ENCODE peak calls at places on chromosomes 16 and 17, in ten cellular contexts. One of them, this sample, is unnamed.

GRCh38 chr17:49016775-49017463 is 19.7 kb downstream of the IGF2BP1 start:
- DNase-seq in skeletal muscle cell: no peak
- DNase-seq in T-helper 17 cell: no peak
- DNase-seq in endothelial cell: no peak
- DNase-seq in stimulated activated CD8-positive, alpha-beta memory T cell treated with anti-CD3 and anti-CD28 coated beads, Interleukin-7, amount 100 ng/mL, for 48 hours: no peak
- DNase-seq in AG08395: peak; percentile 88
- DNase-seq in GM06990: no peak
- DNase-seq in upper lobe of right lung: peak; percentile 69
- DNase-seq in mesendoderm: no peak
- DNase-seq in amygdala: no peak
- DNase-seq in this sample: no peak

GRCh38 chr17:36920032-36921000 is 17.0 kb upstream of the LHX1 start:
- DNase-seq in GM06990: no peak
- DNase-seq in endothelial cell: no peak
- DNase-seq in AG08395: no peak
- DNase-seq in amygdala: no peak
- DNase-seq in upper lobe of right lung: no peak
- DNase-seq in stimulated activated CD8-positive, alpha-beta memory T cell treated with anti-CD3 and anti-CD28 coated beads, Interleukin-7, amount 100 ng/mL, for 48 hours: no peak
- DNase-seq in mesendoderm: peak; percentile 77
- DNase-seq in skeletal muscle cell: no peak
- DNase-seq in T-helper 17 cell: no peak
- DNase-seq in this sample: no peak

GRCh38 chr16:75073551-75074414 is 42.8 kb downstream of the LDHD start:
- DNase-seq in AG08395: no peak
- DNase-seq in T-helper 17 cell: no peak
- DNase-seq in skeletal muscle cell: no peak
- DNase-seq in endothelial cell: no peak
- DNase-seq in stimulated activated CD8-positive, alpha-beta memory T cell treated with anti-CD3 and anti-CD28 coated beads, Interleukin-7, amount 100 ng/mL, for 48 hours: no peak
- DNase-seq in GM06990: no peak
- DNase-seq in amygdala: no peak
- DNase-seq in mesendoderm: no peak
- DNase-seq in upper lobe of right lung: no peak
- DNase-seq in this sample: no peak

GRCh38 chr17:74852237-74853047 is 7.2 kb downstream of the GRIN2C start:
- DNase-seq in skeletal muscle cell: no peak
- DNase-seq in T-helper 17 cell: peak; percentile 53
- DNase-seq in amygdala: no peak
- DNase-seq in upper lobe of right lung: no peak
- DNase-seq in mesendoderm: peak; percentile 95
- DNase-seq in stimulated activated CD8-positive, alpha-beta memory T cell treated with anti-CD3 and anti-CD28 coated beads, Interleukin-7, amount 100 ng/mL, for 48 hours: no peak
- DNase-seq in AG08395: no peak
- DNase-seq in endothelial cell: peak; percentile 46
- DNase-seq in GM06990: peak; percentile 69
- DNase-seq in this sample: peak; percentile 62

GRCh38 chr16:66927012-66927436 is 1.7 kb upstream of the RRAD start:
- DNase-seq in AG08395: peak; percentile 92
- DNase-seq in amygdala: no peak
- DNase-seq in endothelial cell: no peak
- DNase-seq in skeletal muscle cell: no peak
- DNase-seq in upper lobe of right lung: peak; percentile 82
- DNase-seq in GM06990: peak; percentile 33
- DNase-seq in T-helper 17 cell: no peak
- DNase-seq in stimulated activated CD8-positive, alpha-beta memory T cell treated with anti-CD3 and anti-CD28 coated beads, Interleukin-7, amount 100 ng/mL, for 48 hours: no peak
- DNase-seq in mesendoderm: peak; percentile 87
- DNase-seq in this sample: peak; percentile 78

GRCh38 chr17:3545151-3545550 is 12.5 kb downstream of the TRPV3 start:
- DNase-seq in upper lobe of right lung: no peak
- DNase-seq in skeletal muscle cell: no peak
- DNase-seq in T-helper 17 cell: no peak
- DNase-seq in GM06990: no peak
- DNase-seq in AG08395: no peak
- DNase-seq in stimulated activated CD8-positive, alpha-beta memory T cell treated with anti-CD3 and anti-CD28 coated beads, Interleukin-7, amount 100 ng/mL, for 48 hours: no peak
- DNase-seq in mesendoderm: no peak
- DNase-seq in endothelial cell: no peak
- DNase-seq in amygdala: no peak
- DNase-seq in this sample: no peak

GRCh38 chr16:22091721-22092120 is 620 bp upstream of the VWA3A start:
- DNase-seq in endothelial cell: no peak
- DNase-seq in T-helper 17 cell: no peak
- DNase-seq in amygdala: no peak
- DNase-seq in GM06990: no peak
- DNase-seq in mesendoderm: peak; percentile 18
- DNase-seq in AG08395: no peak
- DNase-seq in upper lobe of right lung: no peak
- DNase-seq in stimulated activated CD8-positive, alpha-beta memory T cell treated with anti-CD3 and anti-CD28 coated beads, Interleukin-7, amount 100 ng/mL, for 48 hours: no peak
- DNase-seq in skeletal muscle cell: no peak
- DNase-seq in this sample: no peak

GRCh38 chr16:75110637-75111513 is 5.7 kb downstream of the LDHD start:
- DNase-seq in amygdala: peak; percentile 82
- DNase-seq in upper lobe of right lung: peak; percentile 92
- DNase-seq in skeletal muscle cell: peak; percentile 80
- DNase-seq in T-helper 17 cell: peak; percentile 66
- DNase-seq in endothelial cell: peak; percentile 88
- DNase-seq in mesendoderm: peak; percentile 94
- DNase-seq in GM06990: peak; percentile 83
- DNase-seq in stimulated activated CD8-positive, alpha-beta memory T cell treated with anti-CD3 and anti-CD28 coated beads, Interleukin-7, amount 100 ng/mL, for 48 hours: peak; percentile 50
- DNase-seq in AG08395: peak; percentile 92
- DNase-seq in this sample: peak; percentile 91

GRCh38 chr17:67434061-67434525 is 57.0 kb downstream of the PITPNC1 start:
- DNase-seq in GM06990: no peak
- DNase-seq in AG08395: no peak
- DNase-seq in upper lobe of right lung: peak; percentile 76
- DNase-seq in endothelial cell: no peak
- DNase-seq in amygdala: no peak
- DNase-seq in skeletal muscle cell: no peak
- DNase-seq in stimulated activated CD8-positive, alpha-beta memory T cell treated with anti-CD3 and anti-CD28 coated beads, Interleukin-7, amount 100 ng/mL, for 48 hours: no peak
- DNase-seq in T-helper 17 cell: no peak
- DNase-seq in mesendoderm: peak; percentile 24
- DNase-seq in this sample: peak; percentile 75

GRCh38 chr17:63995626-63996025 is 2.5 kb upstream of the PRR29 start:
- DNase-seq in amygdala: no peak
- DNase-seq in skeletal muscle cell: no peak
- DNase-seq in AG08395: no peak
- DNase-seq in T-helper 17 cell: no peak
- DNase-seq in endothelial cell: no peak
- DNase-seq in GM06990: no peak
- DNase-seq in stimulated activated CD8-positive, alpha-beta memory T cell treated with anti-CD3 and anti-CD28 coated beads, Interleukin-7, amount 100 ng/mL, for 48 hours: no peak
- DNase-seq in upper lobe of right lung: peak; percentile 38
- DNase-seq in mesendoderm: no peak
- DNase-seq in this sample: peak; percentile 28

GRCh38 chr16:27636453-27637200 is 86.7 kb downstream of the KATNIP start:
- DNase-seq in mesendoderm: no peak
- DNase-seq in upper lobe of right lung: no peak
- DNase-seq in GM06990: no peak
- DNase-seq in stimulated activated CD8-positive, alpha-beta memory T cell treated with anti-CD3 and anti-CD28 coated beads, Interleukin-7, amount 100 ng/mL, for 48 hours: no peak
- DNase-seq in skeletal muscle cell: no peak
- DNase-seq in T-helper 17 cell: no peak
- DNase-seq in endothelial cell: no peak
- DNase-seq in AG08395: no peak
- DNase-seq in amygdala: no peak
- DNase-seq in this sample: no peak

GRCh38 chr17:33234930-33235685 is 58.0 kb downstream of the ASIC2 start:
- DNase-seq in AG08395: peak; percentile 96
- DNase-seq in skeletal muscle cell: peak; percentile 90
- DNase-seq in endothelial cell: no peak
- DNase-seq in upper lobe of right lung: no peak
- DNase-seq in amygdala: peak; percentile 20
- DNase-seq in GM06990: no peak
- DNase-seq in stimulated activated CD8-positive, alpha-beta memory T cell treated with anti-CD3 and anti-CD28 coated beads, Interleukin-7, amount 100 ng/mL, for 48 hours: no peak
- DNase-seq in mesendoderm: no peak
- DNase-seq in T-helper 17 cell: no peak
- DNase-seq in this sample: no peak

GRCh38 chr16:61228371-61228770 is 807.9 kb downstream of the CDH8 start:
- DNase-seq in GM06990: no peak
- DNase-seq in upper lobe of right lung: no peak
- DNase-seq in mesendoderm: no peak
- DNase-seq in stimulated activated CD8-positive, alpha-beta memory T cell treated with anti-CD3 and anti-CD28 coated beads, Interleukin-7, amount 100 ng/mL, for 48 hours: no peak
- DNase-seq in endothelial cell: no peak
- DNase-seq in skeletal muscle cell: no peak
- DNase-seq in amygdala: no peak
- DNase-seq in AG08395: no peak
- DNase-seq in T-helper 17 cell: no peak
- DNase-seq in this sample: no peak

GRCh38 chr16:19660432-19660831 is 57.6 kb downstream of the KNOP1 start:
- DNase-seq in stimulated activated CD8-positive, alpha-beta memory T cell treated with anti-CD3 and anti-CD28 coated beads, Interleukin-7, amount 100 ng/mL, for 48 hours: no peak
- DNase-seq in endothelial cell: no peak
- DNase-seq in AG08395: no peak
- DNase-seq in skeletal muscle cell: no peak
- DNase-seq in upper lobe of right lung: no peak
- DNase-seq in mesendoderm: no peak
- DNase-seq in GM06990: no peak
- DNase-seq in T-helper 17 cell: no peak
- DNase-seq in amygdala: no peak
- DNase-seq in this sample: no peak

GRCh38 chr16:84739349-84740124 is 39.7 kb downstream of the USP10 start:
- DNase-seq in stimulated activated CD8-positive, alpha-beta memory T cell treated with anti-CD3 and anti-CD28 coated beads, Interleukin-7, amount 100 ng/mL, for 48 hours: no peak
- DNase-seq in upper lobe of right lung: no peak
- DNase-seq in GM06990: no peak
- DNase-seq in endothelial cell: no peak
- DNase-seq in T-helper 17 cell: no peak
- DNase-seq in mesendoderm: no peak
- DNase-seq in amygdala: no peak
- DNase-seq in skeletal muscle cell: peak; percentile 79
- DNase-seq in AG08395: peak; percentile 93
- DNase-seq in this sample: no peak

GRCh38 chr17:39636587-39636926 is 387 bp upstream of the STARD3 start:
- DNase-seq in skeletal muscle cell: no peak
- DNase-seq in endothelial cell: no peak
- DNase-seq in AG08395: no peak
- DNase-seq in mesendoderm: no peak
- DNase-seq in T-helper 17 cell: no peak
- DNase-seq in GM06990: no peak
- DNase-seq in amygdala: no peak
- DNase-seq in upper lobe of right lung: no peak
- DNase-seq in stimulated activated CD8-positive, alpha-beta memory T cell treated with anti-CD3 and anti-CD28 coated beads, Interleukin-7, amount 100 ng/mL, for 48 hours: no peak
- DNase-seq in this sample: no peak

GRCh38 chr16:67187175-67187900 is 2.6 kb downstream of the EXOC3L1 start:
- DNase-seq in GM06990: no peak
- DNase-seq in T-helper 17 cell: no peak
- DNase-seq in upper lobe of right lung: no peak
- DNase-seq in mesendoderm: no peak
- DNase-seq in skeletal muscle cell: no peak
- DNase-seq in amygdala: no peak
- DNase-seq in endothelial cell: no peak
- DNase-seq in stimulated activated CD8-positive, alpha-beta memory T cell treated with anti-CD3 and anti-CD28 coated beads, Interleukin-7, amount 100 ng/mL, for 48 hours: no peak
- DNase-seq in AG08395: no peak
- DNase-seq in this sample: no peak

GRCh38 chr16:86889974-86890373 is 311.6 kb downstream of the FOXL1 start:
- DNase-seq in stimulated activated CD8-positive, alpha-beta memory T cell treated with anti-CD3 and anti-CD28 coated beads, Interleukin-7, amount 100 ng/mL, for 48 hours: no peak
- DNase-seq in mesendoderm: no peak
- DNase-seq in T-helper 17 cell: no peak
- DNase-seq in endothelial cell: no peak
- DNase-seq in AG08395: no peak
- DNase-seq in upper lobe of right lung: no peak
- DNase-seq in skeletal muscle cell: no peak
- DNase-seq in GM06990: no peak
- DNase-seq in amygdala: no peak
- DNase-seq in this sample: no peak

GRCh38 chr17:13671341-13671740 is 69.6 kb upstream of the HS3ST3A1 start:
- DNase-seq in mesendoderm: peak; percentile 68
- DNase-seq in skeletal muscle cell: no peak
- DNase-seq in AG08395: no peak
- DNase-seq in amygdala: no peak
- DNase-seq in GM06990: no peak
- DNase-seq in T-helper 17 cell: no peak
- DNase-seq in endothelial cell: no peak
- DNase-seq in upper lobe of right lung: no peak
- DNase-seq in stimulated activated CD8-positive, alpha-beta memory T cell treated with anti-CD3 and anti-CD28 coated beads, Interleukin-7, amount 100 ng/mL, for 48 hours: no peak
- DNase-seq in this sample: no peak

GRCh38 chr17:43661699-43662431 is at the start of gene MEOX1:
- DNase-seq in stimulated activated CD8-positive, alpha-beta memory T cell treated with anti-CD3 and anti-CD28 coated beads, Interleukin-7, amount 100 ng/mL, for 48 hours: peak; percentile 19
- DNase-seq in endothelial cell: no peak
- DNase-seq in upper lobe of right lung: no peak
- DNase-seq in skeletal muscle cell: peak; percentile 52
- DNase-seq in AG08395: peak; percentile 79
- DNase-seq in mesendoderm: peak; percentile 47
- DNase-seq in T-helper 17 cell: no peak
- DNase-seq in amygdala: no peak
- DNase-seq in GM06990: peak; percentile 33
- DNase-seq in this sample: no peak

GRCh38 chr17:81514735-81515529 is 2.3 kb upstream of the ACTG1 start:
- DNase-seq in upper lobe of right lung: peak; percentile 93
- DNase-seq in mesendoderm: peak; percentile 88
- DNase-seq in GM06990: peak; percentile 91
- DNase-seq in amygdala: peak; percentile 41
- DNase-seq in skeletal muscle cell: peak; percentile 56
- DNase-seq in AG08395: peak; percentile 85
- DNase-seq in T-helper 17 cell: peak; percentile 70
- DNase-seq in endothelial cell: peak; percentile 54
- DNase-seq in stimulated activated CD8-positive, alpha-beta memory T cell treated with anti-CD3 and anti-CD28 coated beads, Interleukin-7, amount 100 ng/mL, for 48 hours: peak; percentile 70
- DNase-seq in this sample: peak; percentile 89